ENCODE peak calls at places on chromosomes 5 and 9, in ten cellular contexts. U, H, X, A, E, M, B, G, P and J are unnamed samples.

GRCh38 chr9:106993603-106994002 is 130.6 kb downstream of the ZNF462 start:
- DNase-seq in U (no peak), H (no peak), X (no peak), A (no peak), E (no peak), M (no peak), B (no peak), G (no peak), P (no peak), J (no peak)

GRCh38 chr9:79377315-79377855 is 194.4 kb upstream of the TLE4 start:
- DNase-seq in U (no peak), H (no peak), X (no peak), A (no peak), E (no peak), M (peak), B (no peak), G (peak), P (no peak), J (no peak)

GRCh38 chr9:68769852-68770251 is 64.8 kb downstream of the PIP5K1B start:
- DNase-seq in U (no peak), H (no peak), X (no peak), A (no peak), E (no peak), M (no peak), B (no peak), G (no peak), P (no peak), J (no peak)

GRCh38 chr9:70229579-70229978 is 29.2 kb upstream of the SMC5 start:
- DNase-seq in U (no peak), H (no peak), X (peak), A (no peak), E (no peak), M (peak), B (no peak), G (peak), P (no peak), J (no peak)

GRCh38 chr5:124645396-124645795 is 101.0 kb downstream of the ZNF608 start:
- DNase-seq in U (no peak), H (no peak), X (no peak), A (no peak), E (no peak), M (no peak), B (no peak), G (no peak), P (no peak), J (no peak)

GRCh38 chr9:134406366-134407122 is 80.3 kb downstream of the RXRA start:
- DNase-seq in U (no peak), H (no peak), X (no peak), A (no peak), E (peak), M (peak), B (no peak), G (no peak), P (peak), J (peak)

GRCh38 chr9:129996161-129996849 is 46.7 kb downstream of the FNBP1 start:
- DNase-seq in U (no peak), H (no peak), X (no peak), A (no peak), E (no peak), M (peak), B (no peak), G (no peak), P (no peak), J (no peak)

GRCh38 chr5:39376293-39376714 is 12.0 kb upstream of the C9 start:
- DNase-seq in U (peak), H (peak), X (peak), A (peak), E (no peak), M (no peak), B (peak), G (peak), P (no peak), J (no peak)

GRCh38 chr9:655875-656274 is 185.6 kb upstream of the DMRT1 start:
- DNase-seq in U (no peak), H (no peak), X (no peak), A (no peak), E (peak), M (peak), B (no peak), G (peak), P (peak), J (peak)

GRCh38 chr9:107425110-107426025 is 64.2 kb downstream of the KLF4 start:
- DNase-seq in U (peak), H (peak), X (no peak), A (peak), E (peak), M (peak), B (peak), G (peak), P (peak), J (peak)

GRCh38 chr9:125888220-125888619 is 141.0 kb downstream of the PBX3 start:
- DNase-seq in U (no peak), H (no peak), X (no peak), A (no peak), E (no peak), M (peak), B (no peak), G (no peak), P (no peak), J (no peak)

GRCh38 chr5:144203750-144204596 is 33.3 kb downstream of the KCTD16 start:
- DNase-seq in U (no peak), H (no peak), X (peak), A (no peak), E (no peak), M (peak), B (no peak), G (peak), P (no peak), J (no peak)

GRCh38 chr9:121075251-121076036 is 689 bp downstream of the CNTRL start:
- DNase-seq in U (no peak), H (no peak), X (peak), A (no peak), E (no peak), M (peak), B (no peak), G (no peak), P (no peak), J (no peak)

GRCh38 chr9:108535526-108535925 is 320.3 kb downstream of the ACTL7B start:
- DNase-seq in U (no peak), H (no peak), X (no peak), A (no peak), E (no peak), M (no peak), B (no peak), G (no peak), P (no peak), J (no peak)

GRCh38 chr5:179166886-179167841 is 107.0 kb downstream of the ZNF354C start:
- DNase-seq in U (peak), H (peak), X (peak), A (peak), E (peak), M (peak), B (peak), G (peak), P (no peak), J (peak)